ENCODE peak calls at places on chromosomes 16 and 17, in seven cellular contexts. S, H, P, O, G, N and K are unnamed samples.

GRCh38 chr17:30378191-30378796 is 433 bp upstream of the CPD start:
- DNase-seq in H (no peak), S (peak; percentile 11), G (peak; percentile 32), N (peak; percentile 45), O (no peak), P (no peak), K (no peak)

GRCh38 chr17:15377608-15378007 is 36.2 kb upstream of the TEKT3 start:
- DNase-seq in O (no peak), N (no peak), G (peak; percentile 80), P (no peak), S (peak; percentile 54), H (peak; percentile 49), K (peak; percentile 44)

GRCh38 chr17:15507896-15508295 is 40.5 kb upstream of the CDRT4 start:
- DNase-seq in P (no peak), O (no peak), N (no peak), G (no peak), H (no peak), S (peak; percentile 47), K (no peak)

GRCh38 chr17:18933102-18934058 is 18.6 kb upstream of the SLC5A10 start:
- DNase-seq in O (no peak), H (no peak), S (no peak), G (no peak), N (no peak), P (no peak), K (no peak)

GRCh38 chr17:17740627-17741237 is 59.5 kb downstream of the RAI1 start:
- DNase-seq in P (peak; percentile 71), G (no peak), O (no peak), N (no peak), H (no peak), S (no peak), K (no peak)

GRCh38 chr17:1029196-1029911 is 32.4 kb downstream of the TIMM22 start:
- DNase-seq in N (no peak), S (peak; percentile 73), H (no peak), O (no peak), G (no peak), P (no peak), K (peak; percentile 81)

GRCh38 chr16:89815639-89816348 is 653 bp downstream of the FANCA start:
- DNase-seq in H (no peak), N (peak; percentile 28), S (no peak), O (no peak), G (peak; percentile 33), P (no peak), K (peak; percentile 13)

GRCh38 chr17:56034120-56034757 is 119.0 kb upstream of the ANKFN1 start:
- DNase-seq in G (peak; percentile 21), O (no peak), H (no peak), P (no peak), N (no peak), S (no peak), K (no peak)

GRCh38 chr17:59371426-59372099 is 40.1 kb downstream of the YPEL2 start:
- DNase-seq in H (no peak), N (no peak), G (no peak), P (no peak), O (no peak), S (no peak), K (peak; percentile 76)

GRCh38 chr17:2724783-2725164 is 13.2 kb upstream of the CLUH start:
- DNase-seq in G (peak; percentile 57), N (peak; percentile 89), O (peak; percentile 61), H (peak; percentile 49), P (peak; percentile 85), S (peak; percentile 26), K (peak; percentile 30)

GRCh38 chr16:54890381-54890780 is 40.3 kb upstream of the IRX5 start:
- DNase-seq in O (no peak), S (no peak), N (no peak), H (no peak), G (no peak), P (no peak), K (no peak)

GRCh38 chr16:56724191-56724590 is 5.7 kb upstream of the NUP93 start:
- DNase-seq in G (no peak), S (no peak), O (no peak), N (no peak), H (no peak), P (no peak), K (no peak)

GRCh38 chr16:878071-878784 is 77.7 kb upstream of the GNG13 start:
- DNase-seq in O (no peak), G (no peak), H (no peak), S (peak; percentile 35), N (peak; percentile 29), P (peak; percentile 59), K (no peak)

GRCh38 chr17:19991252-19991885 is 13.7 kb upstream of the AKAP10 start:
- DNase-seq in N (no peak), O (no peak), P (no peak), G (no peak), H (no peak), S (no peak), K (no peak)

GRCh38 chr17:47744168-47745036 is 11.4 kb downstream of the TBX21 start:
- DNase-seq in N (no peak), S (no peak), O (no peak), P (no peak), G (no peak), H (no peak), K (no peak)

GRCh38 chr17:15892244-15892643 is 52.7 kb upstream of the ADORA2B start:
- DNase-seq in P (no peak), O (no peak), H (no peak), G (peak; percentile 43), S (no peak), N (no peak), K (no peak)

GRCh38 chr17:68310141-68310540 is 18.8 kb downstream of the ARSG start:
- DNase-seq in O (no peak), S (no peak), N (no peak), P (no peak), H (no peak), G (no peak), K (peak; percentile 78)

GRCh38 chr17:2214047-2214717 is 89.4 kb downstream of the SMG6 start:
- DNase-seq in G (peak; percentile 37), N (peak; percentile 41), O (no peak), S (peak; percentile 93), H (no peak), P (no peak), K (peak; percentile 97)

GRCh38 chr16:28167730-28168129 is 44.0 kb downstream of the XPO6 start:
- DNase-seq in N (no peak), S (no peak), O (no peak), P (no peak), G (no peak), H (no peak), K (no peak)
- H3K23ac ChIP-seq in N (no peak overlapping the region), S (no peak overlapping the region), O (no peak overlapping the region), P (no peak overlapping the region), G (no peak overlapping the region), H (no peak overlapping the region), K (no peak overlapping the region)

GRCh38 chr17:58247511-58248363 is 9.4 kb downstream of the LPO start:
- DNase-seq in O (no peak), S (no peak), N (no peak), P (no peak), H (no peak), G (no peak), K (no peak)
- H3K27me3 ChIP-seq in O (peaks cover 48% of the 10 kb centered on the region), S (peaks cover 69% of the 10 kb centered on the region), N (peaks cover 20% of the 10 kb centered on the region), P (peaks cover 38% of the 10 kb centered on the region), H (peaks cover 49% of the 10 kb centered on the region), G (peaks cover 32% of the 10 kb centered on the region), K (peaks cover 78% of the 10 kb centered on the region)

GRCh38 chr17:57370051-57370581 is 113.8 kb downstream of the MSI2 start:
- DNase-seq in N (peak; percentile 35), O (no peak), G (peak; percentile 95), H (no peak), P (no peak), S (peak; percentile 88), K (peak; percentile 88)
- H3K23ac ChIP-seq in N (no peak overlapping the region), O (no peak overlapping the region), G (no peak overlapping the region), H (no peak overlapping the region), P (no peak overlapping the region), S (peak overlapping the region; percentile 72), K (no peak overlapping the region)

DNA sequence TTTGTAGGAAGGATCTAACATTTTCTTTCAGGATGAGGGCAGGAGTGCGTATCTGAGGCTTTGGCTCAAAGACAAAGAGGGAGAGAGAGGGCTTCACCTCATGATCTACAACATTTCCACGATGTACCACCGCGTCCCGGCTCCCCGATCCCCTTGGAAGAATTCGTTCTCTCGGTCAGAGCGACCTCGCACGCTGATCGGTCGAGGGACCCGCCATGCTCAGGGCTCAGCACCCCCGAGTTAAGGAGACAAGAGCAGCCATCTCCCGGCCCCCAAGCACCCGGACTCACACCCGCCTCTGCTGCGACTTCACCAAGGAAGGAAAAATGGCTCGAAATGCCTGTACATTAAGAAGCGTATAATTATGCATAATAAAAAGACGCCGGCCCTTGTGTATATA is 89.5 kb upstream of the RPL38 start:
- DNase-seq in G (no peak), S (no peak), P (no peak), N (no peak), O (no peak), H (no peak), K (no peak)
- H3K27me3 ChIP-seq in G (no peaks in the 10 kb centered on the region), S (no peaks in the 10 kb centered on the region), P (no peaks in the 10 kb centered on the region), N (no peaks in the 10 kb centered on the region), O (no peaks in the 10 kb centered on the region), H (peaks cover 2% of the 10 kb centered on the region), K (peaks cover 13% of the 10 kb centered on the region)